ENCODE peak calls at places on chromosome 3, in eight cellular contexts. One of them, this sample, is unnamed.

GRCh38 chr3:117246771-117247555 is 537.4 kb downstream of the TUSC7 start:
- DNase-seq in colonic mucosa: no peak
- DNase-seq in brain microvascular endothelial cell: no peak
- DNase-seq in hepatocyte: no peak
- DNase-seq in heart right ventricle: no peak
- DNase-seq in pancreas: no peak
- DNase-seq in heart left ventricle: no peak
- DNase-seq in left ventricle myocardium inferior: no peak
- DNase-seq in this sample: no peak

GRCh38 chr3:62554264-62554799 is 181.0 kb upstream of the FEZF2 start:
- DNase-seq in colonic mucosa: no peak
- DNase-seq in brain microvascular endothelial cell: no peak
- DNase-seq in hepatocyte: no peak
- DNase-seq in heart right ventricle: no peak
- DNase-seq in pancreas: no peak
- DNase-seq in heart left ventricle: no peak
- DNase-seq in left ventricle myocardium inferior: no peak
- DNase-seq in this sample: no peak

GRCh38 chr3:171187706-171188290 is 161.3 kb upstream of the SLC2A2 start:
- DNase-seq in colonic mucosa: peak; percentile 27
- DNase-seq in brain microvascular endothelial cell: peak; percentile 28
- DNase-seq in hepatocyte: peak; percentile 44
- DNase-seq in heart right ventricle: no peak
- DNase-seq in pancreas: peak; percentile 11
- DNase-seq in heart left ventricle: no peak
- DNase-seq in left ventricle myocardium inferior: no peak
- DNase-seq in this sample: no peak

GRCh38 chr3:126313166-126313565 is 44.0 kb downstream of the KLF15 start:
- DNase-seq in colonic mucosa: no peak
- DNase-seq in brain microvascular endothelial cell: no peak
- DNase-seq in hepatocyte: no peak
- DNase-seq in heart right ventricle: no peak
- DNase-seq in pancreas: no peak
- DNase-seq in heart left ventricle: no peak
- DNase-seq in left ventricle myocardium inferior: no peak
- DNase-seq in this sample: no peak

GRCh38 chr3:46693038-46693896 is at the start of gene ALS2CL:
- DNase-seq in colonic mucosa: peak; percentile 75
- DNase-seq in brain microvascular endothelial cell: no peak
- DNase-seq in hepatocyte: peak; percentile 87
- DNase-seq in heart right ventricle: peak; percentile 69
- DNase-seq in pancreas: peak; percentile 70
- DNase-seq in heart left ventricle: peak; percentile 72
- DNase-seq in left ventricle myocardium inferior: peak; percentile 64
- DNase-seq in this sample: peak; percentile 81

GRCh38 chr3:196694202-196694638 is 17.8 kb downstream of the CEP19 start:
- DNase-seq in colonic mucosa: no peak
- DNase-seq in brain microvascular endothelial cell: no peak
- DNase-seq in hepatocyte: no peak
- DNase-seq in heart right ventricle: no peak
- DNase-seq in pancreas: no peak
- DNase-seq in heart left ventricle: no peak
- DNase-seq in left ventricle myocardium inferior: no peak
- DNase-seq in this sample: no peak

GRCh38 chr3:134624537-134625287 is 26.1 kb downstream of the KY start:
- DNase-seq in colonic mucosa: peak; percentile 11
- DNase-seq in brain microvascular endothelial cell: no peak
- DNase-seq in hepatocyte: no peak
- DNase-seq in heart right ventricle: no peak
- DNase-seq in pancreas: no peak
- DNase-seq in heart left ventricle: no peak
- DNase-seq in left ventricle myocardium inferior: no peak
- DNase-seq in this sample: no peak

GRCh38 chr3:32821686-32822296 is 4.0 kb downstream of the TRIM71 start:
- DNase-seq in colonic mucosa: no peak
- DNase-seq in brain microvascular endothelial cell: no peak
- DNase-seq in hepatocyte: peak; percentile 53
- DNase-seq in heart right ventricle: peak; percentile 22
- DNase-seq in pancreas: peak; percentile 14
- DNase-seq in heart left ventricle: no peak
- DNase-seq in left ventricle myocardium inferior: no peak
- DNase-seq in this sample: no peak

GRCh38 chr3:31051226-31051625 is 156.8 kb upstream of the GADL1 start:
- DNase-seq in colonic mucosa: no peak
- DNase-seq in brain microvascular endothelial cell: no peak
- DNase-seq in hepatocyte: no peak
- DNase-seq in heart right ventricle: no peak
- DNase-seq in pancreas: no peak
- DNase-seq in heart left ventricle: no peak
- DNase-seq in left ventricle myocardium inferior: no peak
- DNase-seq in this sample: no peak

GRCh38 chr3:133192363-133192945 is 154.3 kb downstream of the TMEM108 start:
- DNase-seq in colonic mucosa: no peak
- DNase-seq in brain microvascular endothelial cell: no peak
- DNase-seq in hepatocyte: no peak
- DNase-seq in heart right ventricle: no peak
- DNase-seq in pancreas: no peak
- DNase-seq in heart left ventricle: no peak
- DNase-seq in left ventricle myocardium inferior: no peak
- DNase-seq in this sample: no peak

GRCh38 chr3:42149537-42150426 is 58.6 kb downstream of the TRAK1 start:
- DNase-seq in colonic mucosa: peak; percentile 93
- DNase-seq in brain microvascular endothelial cell: no peak
- DNase-seq in hepatocyte: peak; percentile 86
- DNase-seq in heart right ventricle: no peak
- DNase-seq in pancreas: no peak
- DNase-seq in heart left ventricle: no peak
- DNase-seq in left ventricle myocardium inferior: no peak
- DNase-seq in this sample: no peak

GRCh38 chr3:42683875-42684593 is 1.3 kb upstream of the KLHL40 start:
- DNase-seq in colonic mucosa: peak; percentile 65
- DNase-seq in brain microvascular endothelial cell: peak; percentile 96
- DNase-seq in hepatocyte: peak; percentile 89
- DNase-seq in heart right ventricle: no peak
- DNase-seq in pancreas: no peak
- DNase-seq in heart left ventricle: peak; percentile 88
- DNase-seq in left ventricle myocardium inferior: peak; percentile 75
- DNase-seq in this sample: peak; percentile 96

GRCh38 chr3:14806641-14807263 is 12.0 kb upstream of the FGD5 start:
- DNase-seq in colonic mucosa: no peak
- DNase-seq in brain microvascular endothelial cell: peak; percentile 21
- DNase-seq in hepatocyte: no peak
- DNase-seq in heart right ventricle: no peak
- DNase-seq in pancreas: no peak
- DNase-seq in heart left ventricle: peak; percentile 48
- DNase-seq in left ventricle myocardium inferior: no peak
- DNase-seq in this sample: no peak

GRCh38 chr3:136247855-136248254 is 2.3 kb upstream of the PCCB start:
- DNase-seq in colonic mucosa: no peak
- DNase-seq in brain microvascular endothelial cell: no peak
- DNase-seq in hepatocyte: no peak
- DNase-seq in heart right ventricle: no peak
- DNase-seq in pancreas: no peak
- DNase-seq in heart left ventricle: no peak
- DNase-seq in left ventricle myocardium inferior: no peak
- DNase-seq in this sample: no peak

GRCh38 chr3:147906275-147906674 is 497.1 kb downstream of the ZIC1 start:
- DNase-seq in colonic mucosa: no peak
- DNase-seq in brain microvascular endothelial cell: no peak
- DNase-seq in hepatocyte: no peak
- DNase-seq in heart right ventricle: no peak
- DNase-seq in pancreas: no peak
- DNase-seq in heart left ventricle: no peak
- DNase-seq in left ventricle myocardium inferior: no peak
- DNase-seq in this sample: no peak

GRCh38 chr3:175270199-175270837 is 411.2 kb downstream of the NAALADL2 start:
- DNase-seq in colonic mucosa: no peak
- DNase-seq in brain microvascular endothelial cell: no peak
- DNase-seq in hepatocyte: peak; percentile 6
- DNase-seq in heart right ventricle: no peak
- DNase-seq in pancreas: no peak
- DNase-seq in heart left ventricle: no peak
- DNase-seq in left ventricle myocardium inferior: no peak
- DNase-seq in this sample: no peak

GRCh38 chr3:130935761-130936160 is 41.9 kb downstream of the ATP2C1 start:
- DNase-seq in colonic mucosa: no peak
- DNase-seq in brain microvascular endothelial cell: no peak
- DNase-seq in hepatocyte: no peak
- DNase-seq in heart right ventricle: no peak
- DNase-seq in pancreas: no peak
- DNase-seq in heart left ventricle: no peak
- DNase-seq in left ventricle myocardium inferior: no peak
- DNase-seq in this sample: no peak

GRCh38 chr3:194489736-194490612 is 3.2 kb upstream of the ATP13A3 start:
- DNase-seq in colonic mucosa: no peak
- DNase-seq in brain microvascular endothelial cell: no peak
- DNase-seq in hepatocyte: no peak
- DNase-seq in heart right ventricle: no peak
- DNase-seq in pancreas: no peak
- DNase-seq in heart left ventricle: no peak
- DNase-seq in left ventricle myocardium inferior: no peak
- DNase-seq in this sample: no peak

GRCh38 chr3:134937256-134938023 is 142.4 kb downstream of the EPHB1 start:
- DNase-seq in colonic mucosa: no peak
- DNase-seq in brain microvascular endothelial cell: no peak
- DNase-seq in hepatocyte: peak; percentile 11
- DNase-seq in heart right ventricle: no peak
- DNase-seq in pancreas: no peak
- DNase-seq in heart left ventricle: no peak
- DNase-seq in left ventricle myocardium inferior: no peak
- DNase-seq in this sample: no peak

GRCh38 chr3:124597979-124598378 is 132.3 kb upstream of the UMPS start:
- DNase-seq in colonic mucosa: no peak
- DNase-seq in brain microvascular endothelial cell: no peak
- DNase-seq in hepatocyte: no peak
- DNase-seq in heart right ventricle: no peak
- DNase-seq in pancreas: no peak
- DNase-seq in heart left ventricle: no peak
- DNase-seq in left ventricle myocardium inferior: no peak
- DNase-seq in this sample: peak; percentile 31

GRCh38 chr3:65642903-65643302 is 395.8 kb downstream of the MAGI1 start:
- DNase-seq in colonic mucosa: no peak
- DNase-seq in brain microvascular endothelial cell: no peak
- DNase-seq in hepatocyte: no peak
- DNase-seq in heart right ventricle: no peak
- DNase-seq in pancreas: no peak
- DNase-seq in heart left ventricle: no peak
- DNase-seq in left ventricle myocardium inferior: no peak
- DNase-seq in this sample: no peak

GRCh38 chr3:66164155-66164554 is 56.6 kb upstream of the SLC25A26 start:
- DNase-seq in colonic mucosa: no peak
- DNase-seq in brain microvascular endothelial cell: no peak
- DNase-seq in hepatocyte: no peak
- DNase-seq in heart right ventricle: no peak
- DNase-seq in pancreas: no peak
- DNase-seq in heart left ventricle: no peak
- DNase-seq in left ventricle myocardium inferior: no peak
- DNase-seq in this sample: no peak

GRCh38 chr3:181839915-181840295 is 128.2 kb downstream of the SOX2 start:
- DNase-seq in colonic mucosa: no peak
- DNase-seq in brain microvascular endothelial cell: no peak
- DNase-seq in hepatocyte: no peak
- DNase-seq in heart right ventricle: no peak
- DNase-seq in pancreas: no peak
- DNase-seq in heart left ventricle: no peak
- DNase-seq in left ventricle myocardium inferior: no peak
- DNase-seq in this sample: no peak
- H3K27ac ChIP-seq in colonic mucosa: no peak overlapping the region
- H3K27ac ChIP-seq in brain microvascular endothelial cell: no peak overlapping the region
- H3K27ac ChIP-seq in hepatocyte: peak overlapping the region; percentile 17
- H3K27ac ChIP-seq in heart right ventricle: no peak overlapping the region
- H3K27ac ChIP-seq in pancreas: no peak overlapping the region
- H3K27ac ChIP-seq in heart left ventricle: no peak overlapping the region
- H3K27ac ChIP-seq in left ventricle myocardium inferior: no peak overlapping the region
- H3K27ac ChIP-seq in this sample: no peak overlapping the region

GRCh38 chr3:185754920-185755319 is 69.9 kb downstream of the IGF2BP2 start:
- DNase-seq in colonic mucosa: no peak
- DNase-seq in brain microvascular endothelial cell: no peak
- DNase-seq in hepatocyte: no peak
- DNase-seq in heart right ventricle: no peak
- DNase-seq in pancreas: no peak
- DNase-seq in heart left ventricle: no peak
- DNase-seq in left ventricle myocardium inferior: no peak
- DNase-seq in this sample: no peak
- H3K4me3 ChIP-seq in colonic mucosa: no peak overlapping the region
- H3K4me3 ChIP-seq in brain microvascular endothelial cell: no peak overlapping the region
- H3K4me3 ChIP-seq in hepatocyte: no peak overlapping the region
- H3K4me3 ChIP-seq in heart right ventricle: no peak overlapping the region
- H3K4me3 ChIP-seq in pancreas: no peak overlapping the region
- H3K4me3 ChIP-seq in heart left ventricle: no peak overlapping the region
- H3K4me3 ChIP-seq in left ventricle myocardium inferior: no peak overlapping the region
- H3K4me3 ChIP-seq in this sample: no peak overlapping the region

DNA sequence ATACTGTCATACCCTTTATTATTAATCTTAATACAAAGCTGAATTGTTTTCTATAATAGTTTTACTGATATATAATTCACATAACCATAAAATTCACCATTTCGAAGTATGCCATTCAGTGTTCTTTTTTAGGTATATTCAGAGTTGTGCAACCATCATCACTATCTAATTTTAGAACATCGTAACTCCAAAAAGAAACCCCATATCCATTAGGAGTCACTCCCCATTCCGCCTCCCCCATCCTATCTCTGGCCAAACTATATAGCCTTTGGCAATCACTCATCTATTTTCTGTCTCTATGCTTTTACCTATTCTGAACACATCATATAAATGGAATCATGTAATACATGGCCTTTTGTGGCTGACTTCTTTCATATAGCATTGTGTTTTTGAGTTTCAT is 169.7 kb upstream of the GALNT15 start:
- DNase-seq in colonic mucosa: no peak
- DNase-seq in brain microvascular endothelial cell: no peak
- DNase-seq in hepatocyte: no peak
- DNase-seq in heart right ventricle: no peak
- DNase-seq in pancreas: no peak
- DNase-seq in heart left ventricle: no peak
- DNase-seq in left ventricle myocardium inferior: no peak
- DNase-seq in this sample: no peak
- H3K27ac ChIP-seq in colonic mucosa: no peak overlapping the region
- H3K27ac ChIP-seq in brain microvascular endothelial cell: no peak overlapping the region
- H3K27ac ChIP-seq in hepatocyte: no peak overlapping the region
- H3K27ac ChIP-seq in heart right ventricle: no peak overlapping the region
- H3K27ac ChIP-seq in pancreas: no peak overlapping the region
- H3K27ac ChIP-seq in heart left ventricle: no peak overlapping the region
- H3K27ac ChIP-seq in left ventricle myocardium inferior: no peak overlapping the region
- H3K27ac ChIP-seq in this sample: no peak overlapping the region

GRCh38 chr3:122184591-122184929 is 1.1 kb downstream of the CASR start:
- DNase-seq in colonic mucosa: no peak
- DNase-seq in brain microvascular endothelial cell: no peak
- DNase-seq in hepatocyte: no peak
- DNase-seq in heart right ventricle: no peak
- DNase-seq in pancreas: no peak
- DNase-seq in heart left ventricle: no peak
- DNase-seq in left ventricle myocardium inferior: no peak
- DNase-seq in this sample: no peak
- H3K4me3 ChIP-seq in colonic mucosa: no peak overlapping the region
- H3K4me3 ChIP-seq in brain microvascular endothelial cell: no peak overlapping the region
- H3K4me3 ChIP-seq in hepatocyte: no peak overlapping the region
- H3K4me3 ChIP-seq in heart right ventricle: no peak overlapping the region
- H3K4me3 ChIP-seq in pancreas: no peak overlapping the region
- H3K4me3 ChIP-seq in heart left ventricle: peak overlapping the region; percentile 15
- H3K4me3 ChIP-seq in left ventricle myocardium inferior: peak overlapping the region; percentile 44
- H3K4me3 ChIP-seq in this sample: peak overlapping the region; percentile 51

This sample was measured in ascending aorta.